ENCODE peak calls at places on chromosome 14, in four cellular contexts. One of them, this sample, is unnamed.

GRCh38 chr14:100850841-100851585 is 25.1 kb downstream of the MEG3 start:
- DNase-seq in pancreas: peak
- DNase-seq in fibroblast of lung: no peak
- DNase-seq in heart right ventricle: peak
- DNase-seq in this sample: no peak

GRCh38 chr14:69312608-69313007 is 52.6 kb downstream of the GALNT16 start:
- DNase-seq in pancreas: peak
- DNase-seq in fibroblast of lung: no peak
- DNase-seq in heart right ventricle: no peak
- DNase-seq in this sample: no peak

GRCh38 chr14:93462479-93462878 is 31.7 kb downstream of the UNC79 start:
- DNase-seq in pancreas: no peak
- DNase-seq in heart right ventricle: no peak
- DNase-seq in fibroblast of lung: no peak
- DNase-seq in this sample: no peak

GRCh38 chr14:97993508-97994019 is 1196.4 kb downstream of the VRK1 start:
- DNase-seq in pancreas: no peak
- DNase-seq in fibroblast of lung: no peak
- DNase-seq in heart right ventricle: no peak
- DNase-seq in this sample: no peak

GRCh38 chr14:74792249-74793039 is 29.3 kb downstream of the YLPM1 start:
- DNase-seq in fibroblast of lung: peak
- DNase-seq in heart right ventricle: no peak
- DNase-seq in pancreas: no peak
- DNase-seq in this sample: no peak

GRCh38 chr14:94676495-94677238 is 64.5 kb downstream of the SERPINA3 start:
- DNase-seq in heart right ventricle: no peak
- DNase-seq in fibroblast of lung: no peak
- DNase-seq in pancreas: no peak
- DNase-seq in this sample: no peak

GRCh38 chr14:70873627-70874026 is 33.6 kb upstream of the PCNX1 start:
- DNase-seq in heart right ventricle: no peak
- DNase-seq in pancreas: no peak
- DNase-seq in fibroblast of lung: no peak
- DNase-seq in this sample: no peak

GRCh38 chr14:49036236-49036635 is 549.9 kb downstream of the RPS29 start:
- DNase-seq in heart right ventricle: no peak
- DNase-seq in pancreas: no peak
- DNase-seq in fibroblast of lung: no peak
- DNase-seq in this sample: no peak

GRCh38 chr14:81337073-81337472 is 63.1 kb downstream of the STON2 start:
- DNase-seq in fibroblast of lung: no peak
- DNase-seq in pancreas: no peak
- DNase-seq in heart right ventricle: no peak
- DNase-seq in this sample: no peak

GRCh38 chr14:49970474-49971147 is 77.7 kb downstream of the ARF6 start:
- DNase-seq in pancreas: no peak
- DNase-seq in fibroblast of lung: peak
- DNase-seq in heart right ventricle: peak
- DNase-seq in this sample: no peak

GRCh38 chr14:53953828-53954550 is 2.6 kb downstream of the BMP4 start:
- DNase-seq in pancreas: peak
- DNase-seq in fibroblast of lung: peak
- DNase-seq in heart right ventricle: peak
- DNase-seq in this sample: no peak

GRCh38 chr14:73462078-73462715 is 3.9 kb upstream of the NUMB start:
- DNase-seq in fibroblast of lung: peak
- DNase-seq in pancreas: peak
- DNase-seq in heart right ventricle: peak
- DNase-seq in this sample: no peak

GRCh38 chr14:21072781-21073339 is 2.8 kb downstream of the ARHGEF40 start:
- DNase-seq in heart right ventricle: no peak
- DNase-seq in fibroblast of lung: no peak
- DNase-seq in pancreas: no peak
- DNase-seq in this sample: no peak

GRCh38 chr14:67497216-67497615 is 8.7 kb upstream of the TMEM229B start:
- DNase-seq in pancreas: no peak
- DNase-seq in fibroblast of lung: no peak
- DNase-seq in heart right ventricle: no peak
- DNase-seq in this sample: no peak

GRCh38 chr14:101961011-101961721 is 3.2 kb upstream of the DYNC1H1 start:
- DNase-seq in heart right ventricle: peak
- DNase-seq in fibroblast of lung: peak
- DNase-seq in pancreas: peak
- DNase-seq in this sample: peak

GRCh38 chr14:23580152-23580926 is 1.7 kb upstream of the JPH4 start:
- DNase-seq in heart right ventricle: no peak
- DNase-seq in pancreas: no peak
- DNase-seq in fibroblast of lung: no peak
- DNase-seq in this sample: no peak

GRCh38 chr14:59455411-59455810 is 9.8 kb downstream of the GPR135 start:
- DNase-seq in fibroblast of lung: peak
- DNase-seq in heart right ventricle: no peak
- DNase-seq in pancreas: no peak
- DNase-seq in this sample: no peak

DNA sequence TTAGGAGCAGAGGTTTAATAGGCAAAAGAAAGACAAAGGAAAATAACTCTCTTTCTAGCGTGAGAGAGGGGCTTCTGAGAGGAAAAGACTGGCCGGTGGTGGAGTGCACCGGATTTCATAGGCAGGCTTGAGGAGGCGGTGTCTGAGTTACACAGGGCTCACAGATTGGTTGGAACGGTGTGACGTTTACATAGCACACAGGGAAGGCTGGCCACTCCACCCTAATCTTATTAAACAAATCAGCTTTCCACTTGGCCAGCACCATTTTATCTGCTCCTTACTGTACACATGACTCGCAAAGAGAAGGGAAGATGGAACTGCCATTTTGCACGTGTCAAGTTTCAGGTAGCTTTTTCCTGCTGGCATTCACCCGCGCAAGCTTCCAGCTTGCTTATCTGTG is 587.7 kb downstream of the RPL10L start:
- DNase-seq in heart right ventricle: no peak
- DNase-seq in fibroblast of lung: no peak
- DNase-seq in pancreas: no peak
- DNase-seq in this sample: no peak
- H3K4me3 ChIP-seq in heart right ventricle: no peak
- H3K4me3 ChIP-seq in fibroblast of lung: no peak
- H3K4me3 ChIP-seq in pancreas: no peak
- H3K4me3 ChIP-seq in this sample: no peak

DNA sequence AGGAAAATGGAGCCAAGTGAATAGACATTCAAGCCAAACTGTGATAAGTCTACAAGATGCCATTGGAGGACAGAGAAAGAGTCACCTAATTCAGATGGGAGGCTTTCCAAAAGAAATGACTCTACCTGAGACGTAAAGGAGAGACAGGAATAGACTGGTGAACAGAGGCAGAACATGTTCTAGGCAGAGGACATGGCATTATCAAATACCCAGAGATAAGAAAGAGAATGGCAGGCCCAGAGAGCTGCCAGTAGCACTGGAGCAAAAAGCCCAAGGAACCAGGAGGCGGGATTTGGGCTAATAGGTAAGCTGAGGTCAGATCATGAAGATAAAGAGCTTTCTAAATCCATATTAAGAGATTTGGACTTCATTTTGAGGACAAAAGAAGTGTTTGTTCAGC is 207.1 kb downstream of the AKAP6 start:
- DNase-seq in heart right ventricle: no peak
- DNase-seq in fibroblast of lung: no peak
- DNase-seq in pancreas: no peak
- DNase-seq in this sample: no peak
- TF ChIP-seq CTCF in heart right ventricle: no peak
- TF ChIP-seq CTCF in fibroblast of lung: no peak
- TF ChIP-seq CTCF in pancreas: no peak
- TF ChIP-seq CTCF in this sample: no peak

GRCh38 chr14:56808314-56809201 is 1.7 kb downstream of the OTX2 start:
- DNase-seq in pancreas: no peak
- DNase-seq in fibroblast of lung: no peak
- DNase-seq in heart right ventricle: no peak
- DNase-seq in this sample: no peak
- H3K4me3 ChIP-seq in pancreas: no peak
- H3K4me3 ChIP-seq in fibroblast of lung: no peak
- H3K4me3 ChIP-seq in heart right ventricle: peak
- H3K4me3 ChIP-seq in this sample: peak

GRCh38 chr14:106080922-106081321 is 554.5 kb downstream of the TMEM121 start:
- DNase-seq in heart right ventricle: no peak
- DNase-seq in pancreas: no peak
- DNase-seq in fibroblast of lung: no peak
- DNase-seq in this sample: no peak
- TF ChIP-seq CTCF in heart right ventricle: no peak
- TF ChIP-seq CTCF in pancreas: no peak
- TF ChIP-seq CTCF in fibroblast of lung: no peak
- TF ChIP-seq CTCF in this sample: no peak

GRCh38 chr14:96206461-96206860 is 1.8 kb downstream of the BDKRB2 start:
- DNase-seq in heart right ventricle: no peak
- DNase-seq in fibroblast of lung: no peak
- DNase-seq in pancreas: no peak
- DNase-seq in this sample: no peak
- H3K4me3 ChIP-seq in heart right ventricle: no peak
- H3K4me3 ChIP-seq in fibroblast of lung: peak
- H3K4me3 ChIP-seq in pancreas: no peak
- H3K4me3 ChIP-seq in this sample: no peak

GRCh38 chr14:75820761-75821160 is 159.7 kb downstream of the TTLL5 start:
- DNase-seq in heart right ventricle: no peak
- DNase-seq in pancreas: no peak
- DNase-seq in fibroblast of lung: no peak
- DNase-seq in this sample: no peak
- TF ChIP-seq CTCF in heart right ventricle: no peak
- TF ChIP-seq CTCF in pancreas: no peak
- TF ChIP-seq CTCF in fibroblast of lung: no peak
- TF ChIP-seq CTCF in this sample: no peak

DNA sequence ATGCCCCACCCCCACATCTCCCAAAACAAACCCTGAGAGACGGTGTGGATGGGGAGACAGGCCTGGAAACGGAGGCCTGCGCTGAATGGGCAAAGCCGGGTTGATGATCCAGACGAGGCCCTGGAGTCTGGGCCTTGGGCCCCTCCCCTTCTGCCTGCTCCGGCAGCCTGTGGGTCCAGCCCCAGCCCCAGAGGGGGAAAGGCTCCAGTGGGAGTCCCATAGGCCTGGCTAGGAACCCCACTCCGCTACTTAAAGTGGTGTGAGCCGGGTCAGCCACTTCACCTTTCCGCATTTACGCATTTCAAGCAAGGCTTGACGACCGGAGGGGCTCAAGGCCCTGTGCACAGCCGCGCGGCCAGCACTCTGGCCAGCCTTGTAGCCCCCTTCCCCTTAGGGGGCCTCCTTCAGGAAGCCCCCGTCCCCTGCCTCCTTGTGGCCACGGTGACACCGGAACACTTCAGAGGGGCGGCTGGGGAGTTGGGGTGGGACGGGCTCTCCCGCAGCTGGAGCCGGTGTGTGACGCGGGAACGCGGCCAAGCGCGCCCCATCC is 608 bp upstream of the TNFAIP2 start:
- DNase-seq in pancreas: no peak
- DNase-seq in fibroblast of lung: peak
- DNase-seq in heart right ventricle: peak
- DNase-seq in this sample: no peak
- H3K4me3 ChIP-seq in pancreas: peak
- H3K4me3 ChIP-seq in fibroblast of lung: no peak
- H3K4me3 ChIP-seq in heart right ventricle: peak
- H3K4me3 ChIP-seq in this sample: no peak

DNA sequence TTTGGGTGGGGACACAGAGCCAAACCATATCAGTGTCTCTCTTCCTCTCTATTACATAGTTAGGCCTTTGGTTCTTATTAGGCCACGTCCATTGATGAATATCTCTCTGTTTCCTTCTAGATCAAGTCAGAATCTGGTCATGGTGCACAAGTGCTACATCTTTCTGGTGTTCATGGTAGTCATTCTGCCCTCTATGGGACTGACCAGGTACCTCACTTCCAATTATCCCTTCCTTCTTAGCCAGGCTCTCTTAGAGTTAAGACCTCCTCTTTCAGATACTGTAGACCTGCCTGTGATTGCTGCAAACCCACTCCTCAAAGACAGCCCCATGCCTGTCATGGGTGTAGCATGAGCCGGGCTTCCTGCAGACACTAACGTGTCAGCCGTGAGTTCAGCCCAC is 25.2 kb downstream of the NGB start:
- DNase-seq in fibroblast of lung: no peak
- DNase-seq in heart right ventricle: no peak
- DNase-seq in pancreas: no peak
- DNase-seq in this sample: no peak
- TF ChIP-seq CTCF in fibroblast of lung: no peak
- TF ChIP-seq CTCF in heart right ventricle: no peak
- TF ChIP-seq CTCF in pancreas: no peak
- TF ChIP-seq CTCF in this sample: no peak

DNA sequence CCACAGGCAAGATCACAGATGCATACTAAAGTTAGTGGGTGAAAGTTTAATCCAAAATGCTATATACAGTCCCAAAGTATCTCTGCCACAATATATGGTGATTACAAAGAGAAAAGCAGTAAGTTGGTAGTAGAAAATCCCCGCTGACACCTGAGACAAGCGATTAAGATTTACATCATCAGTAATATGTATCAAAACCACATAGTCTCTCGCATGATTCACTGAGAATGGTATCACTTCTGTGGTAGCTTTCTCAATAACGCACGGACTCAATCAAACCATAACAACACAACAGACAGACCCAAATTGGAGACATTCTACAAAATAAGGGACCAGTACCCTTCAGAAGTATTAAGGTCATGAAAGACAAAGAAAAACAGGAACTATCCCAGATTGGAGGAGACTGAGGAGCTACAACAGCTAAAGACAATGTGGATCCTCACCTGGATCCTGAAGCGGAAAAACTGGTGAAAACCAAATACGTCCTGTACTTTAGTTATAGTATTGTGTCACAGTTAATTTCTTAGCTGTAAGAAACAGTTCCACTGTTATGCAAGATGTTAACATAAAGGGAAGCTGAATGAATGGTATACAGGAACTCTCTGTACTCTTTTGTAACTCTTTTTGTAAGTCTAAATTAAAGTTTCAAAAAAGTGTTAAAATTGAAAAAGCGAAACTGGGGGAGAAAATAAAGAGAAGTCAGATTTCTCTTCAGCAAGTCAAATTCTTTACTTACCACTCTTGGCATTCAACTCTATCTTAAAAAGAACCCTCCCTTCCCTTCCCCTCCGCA is 51.0 kb downstream of the SPTLC2 start:
- DNase-seq in pancreas: no peak
- DNase-seq in heart right ventricle: no peak
- DNase-seq in fibroblast of lung: peak
- DNase-seq in this sample: no peak
- H3K4me3 ChIP-seq in pancreas: no peak
- H3K4me3 ChIP-seq in heart right ventricle: no peak
- H3K4me3 ChIP-seq in fibroblast of lung: no peak
- H3K4me3 ChIP-seq in this sample: no peak